ENCODE peak calls at places on chromosome 15, in four cellular contexts. I is BE2C, T is Peyer's patch, A is thoracic aorta. P is an unnamed sample.

GRCh38 chr15:74619916-74620635 is 4.4 kb downstream of the CLK3 start:
- DNase-seq in I (no peak), T (no peak), A (no peak), P (no peak)

GRCh38 chr15:100060276-100060926 is 281.4 kb downstream of the ADAMTS17 start:
- DNase-seq in I (no peak), T (no peak), A (peak), P (no peak)

GRCh38 chr15:27820232-27820631 is 278.9 kb downstream of the OCA2 start:
- DNase-seq in I (no peak), T (no peak), A (no peak), P (no peak)

GRCh38 chr15:34791701-34792100 is 3.6 kb downstream of the ACTC1 start:
- DNase-seq in I (no peak), T (no peak), A (no peak), P (no peak)

GRCh38 chr15:62254137-62254934 is 89.3 kb upstream of the C2CD4B start:
- DNase-seq in I (peak), T (peak), A (no peak), P (no peak)

GRCh38 chr15:89486726-89487050 is 9.7 kb downstream of the RHCG start:
- DNase-seq in I (peak), T (no peak), A (no peak), P (no peak)

GRCh38 chr15:101378356-101378755 is 83.3 kb upstream of the SNRPA1 start:
- DNase-seq in I (no peak), T (no peak), A (no peak), P (no peak)

GRCh38 chr15:76173317-76173834 is 113.6 kb downstream of the TMEM266 start:
- DNase-seq in I (no peak), T (no peak), A (no peak), P (no peak)

GRCh38 chr15:68312701-68313204 is 35.2 kb downstream of the FEM1B start:
- DNase-seq in I (no peak), T (peak), A (no peak), P (no peak)

GRCh38 chr15:90571063-90571541 is 41.4 kb downstream of the CRTC3 start:
- DNase-seq in I (no peak), T (no peak), A (peak), P (peak)

GRCh38 chr15:65377105-65377975 is 462 bp downstream of the IGDCC3 start:
- DNase-seq in I (peak), T (peak), A (no peak), P (no peak)

GRCh38 chr15:34984884-34985630 is 3.0 kb downstream of the ZNF770 start:
- DNase-seq in I (no peak), T (no peak), A (no peak), P (no peak)

GRCh38 chr15:84871428-84871985 is 13.0 kb upstream of the SLC28A1 start:
- DNase-seq in I (no peak), T (no peak), A (no peak), P (no peak)

GRCh38 chr15:75809986-75810750 is 33.1 kb upstream of the UBE2Q2 start:
- DNase-seq in I (peak), T (no peak), A (no peak), P (no peak)

GRCh38 chr15:68819451-68820204 is 1.1 kb downstream of the ANP32A start:
- DNase-seq in I (peak), T (peak), A (no peak), P (no peak)

GRCh38 chr15:87648278-87648677 is 608.3 kb downstream of the NTRK3 start:
- DNase-seq in I (no peak), T (no peak), A (no peak), P (no peak)

GRCh38 chr15:29822685-29823459 is 604 bp upstream of the TJP1 start:
- DNase-seq in I (peak), T (peak), A (peak), P (no peak)

GRCh38 chr15:29820802-29821160 is 1.5 kb downstream of the TJP1 start:
- DNase-seq in I (no peak), T (no peak), A (no peak), P (no peak)

GRCh38 chr15:29819979-29820801 is 2.1 kb downstream of the TJP1 start:
- DNase-seq in I (no peak), T (no peak), A (no peak), P (no peak)

GRCh38 chr15:29822100-29822684 is at the start of gene TJP1:
- DNase-seq in I (peak), T (peak), A (no peak), P (no peak)

DNA sequence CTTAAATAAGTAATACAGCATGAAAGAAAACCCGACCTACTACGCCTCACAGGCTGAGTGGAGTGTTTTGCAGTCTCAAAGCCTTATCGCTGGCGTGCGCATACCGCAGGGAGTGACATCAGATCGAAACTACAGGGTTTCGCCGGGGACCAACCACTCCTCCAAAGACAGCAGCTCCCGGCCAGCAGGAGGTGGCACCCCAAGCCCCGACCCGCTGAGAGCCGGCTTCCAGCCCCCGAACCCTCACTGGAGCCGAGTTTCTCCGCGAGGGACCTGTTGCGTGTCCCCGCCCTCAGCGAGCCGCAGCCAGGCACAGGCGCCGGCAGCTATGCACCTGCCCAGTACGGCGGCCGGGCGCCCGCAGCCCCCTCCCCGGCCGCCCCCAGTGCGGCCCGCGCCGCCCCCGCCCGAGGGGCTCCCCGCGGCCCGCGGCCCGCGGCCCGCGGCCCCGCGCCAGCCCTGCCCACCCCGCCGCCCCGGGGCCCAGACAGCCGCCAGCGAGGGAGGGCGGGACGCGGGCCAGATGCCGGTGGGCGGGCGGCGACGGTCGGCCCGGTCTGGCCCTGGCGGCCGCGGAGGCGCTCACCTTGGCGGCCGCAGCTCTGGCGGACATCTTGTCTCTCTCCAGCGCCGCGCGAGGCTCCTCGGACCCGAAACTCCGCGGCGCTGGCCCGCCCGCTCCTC is 710 bp downstream of the TJP1 start:
- DNase-seq in I (peak), T (peak), A (no peak), P (no peak)
- TF ChIP-seq CTCF in I (peak), T (peak), A (peak), P (no peak)

GRCh38 chr15:48315041-48315440 is 16.2 kb upstream of the DUT start:
- DNase-seq in I (no peak), T (no peak), A (no peak), P (no peak)
- TF ChIP-seq CTCF in I (no peak), T (no peak), A (no peak), P (no peak)

GRCh38 chr15:31341501-31342195 is 15.0 kb downstream of the KLF13 start:
- DNase-seq in I (no peak), T (peak), A (no peak), P (no peak)

GRCh38 chr15:31343831-31344230 is 17.2 kb downstream of the KLF13 start:
- DNase-seq in I (no peak), T (no peak), A (no peak), P (no peak)

GRCh38 chr15:31342381-31342780 is 15.7 kb downstream of the KLF13 start:
- DNase-seq in I (no peak), T (no peak), A (no peak), P (no peak)

GRCh38 chr15:31344266-31344665 is 17.6 kb downstream of the KLF13 start:
- DNase-seq in I (no peak), T (peak), A (no peak), P (no peak)

DNA sequence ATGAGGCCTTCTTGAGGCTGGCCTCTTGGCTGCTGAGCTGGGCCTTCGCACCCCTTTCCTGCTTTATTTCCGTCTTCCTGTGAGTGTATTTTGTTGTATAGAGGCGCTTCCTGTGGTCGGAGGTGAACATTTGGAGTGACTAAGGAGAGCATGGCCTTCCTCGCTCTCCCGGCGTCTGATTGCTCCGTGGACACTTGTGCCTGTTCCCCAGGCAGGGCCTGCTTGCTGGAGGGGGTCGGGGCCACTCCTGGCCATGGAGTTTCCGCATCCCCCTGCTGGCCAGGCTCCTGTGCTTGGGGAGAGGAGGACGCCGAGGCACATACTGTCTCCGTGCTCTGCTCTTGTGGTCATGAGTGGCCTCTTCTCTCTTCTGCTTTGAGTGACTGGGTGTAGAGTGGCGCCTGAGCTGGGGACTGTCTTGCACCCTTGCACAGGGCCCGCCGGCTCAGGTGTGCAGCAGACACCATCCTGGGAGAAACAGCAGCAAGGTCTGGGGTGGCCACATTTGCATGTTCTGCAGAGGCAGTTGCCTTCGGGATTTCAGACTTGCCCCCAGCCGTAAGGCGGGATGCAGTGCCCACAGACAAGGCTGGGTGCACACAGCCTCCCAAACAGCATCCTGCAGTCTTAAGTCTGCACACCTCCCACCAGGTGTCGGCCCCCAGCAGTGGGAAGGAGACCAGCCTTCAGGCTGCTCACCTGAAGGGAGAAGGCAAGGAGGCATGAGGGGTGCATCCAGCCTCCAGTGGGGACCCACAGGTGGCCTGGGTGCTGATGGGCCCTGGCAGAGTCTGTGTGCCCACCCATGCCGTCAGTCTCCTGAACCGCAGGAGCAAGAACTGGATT is 16.4 kb downstream of the KLF13 start:
- DNase-seq in I (no peak), T (peak), A (no peak), P (no peak)
- TF ChIP-seq CTCF in I (peak), T (no peak), A (no peak), P (no peak)

DNA sequence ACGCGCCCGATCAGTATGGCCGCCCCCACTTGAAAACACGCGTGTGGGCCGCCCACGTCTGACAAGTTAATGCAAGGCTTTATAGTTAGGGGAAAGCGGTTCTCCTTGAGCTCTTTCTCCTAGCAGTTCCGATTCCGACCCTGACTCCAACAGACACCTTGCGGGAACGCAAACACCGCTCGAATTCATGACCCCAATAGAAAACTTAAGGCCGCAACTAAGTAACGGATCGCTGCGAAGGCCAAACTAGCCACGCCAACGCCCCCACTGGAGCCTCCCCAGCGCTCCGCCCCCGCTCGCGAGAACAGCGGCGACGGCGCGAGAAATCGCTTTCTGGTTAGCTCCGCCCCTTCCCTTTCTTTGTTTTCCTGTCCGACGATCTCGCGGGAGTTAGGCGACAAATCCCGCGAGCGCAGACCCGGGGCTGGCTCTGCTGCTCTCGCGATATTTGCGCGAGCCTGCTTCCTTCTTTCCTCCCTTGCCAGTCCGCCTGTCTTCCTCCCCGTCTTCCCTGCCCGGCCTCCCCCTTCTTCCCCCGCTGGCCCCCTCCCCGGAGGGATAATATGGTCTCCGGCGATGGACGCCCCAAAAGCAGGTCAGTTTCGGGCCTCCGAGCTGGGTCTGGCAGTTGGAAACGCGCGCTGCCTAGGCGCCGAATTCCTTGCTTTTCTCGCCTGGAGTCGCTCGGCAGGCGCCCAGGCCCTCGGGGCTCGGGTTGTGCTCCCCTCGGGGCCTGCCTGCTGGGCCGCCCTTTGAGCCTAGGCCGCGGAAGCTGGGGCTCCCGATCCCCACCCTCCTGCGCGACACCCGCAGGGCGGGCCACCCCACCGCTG is at the start of gene IREB2:
- DNase-seq in I (peak), T (peak), A (peak), P (peak)
- TF ChIP-seq CTCF in I (no peak), T (no peak), A (no peak), P (no peak)

GRCh38 chr15:49225572-49226281 is 55.7 kb downstream of the GALK2 start:
- DNase-seq in I (peak), T (no peak), A (no peak), P (no peak)
- TF ChIP-seq CTCF in I (peak), T (no peak), A (no peak), P (no peak)

GRCh38 chr15:63826513-63826912 is 7.2 kb downstream of the HERC1 start:
- DNase-seq in I (no peak), T (no peak), A (no peak), P (no peak)
- TF ChIP-seq CTCF in I (peak), T (no peak), A (no peak), P (no peak)

GRCh38 chr15:31316135-31316795 is 10.4 kb upstream of the KLF13 start:
- DNase-seq in I (no peak), T (peak), A (no peak), P (no peak)

GRCh38 chr15:31320022-31320421 is 6.6 kb upstream of the KLF13 start:
- DNase-seq in I (no peak), T (no peak), A (no peak), P (no peak)

GRCh38 chr15:31318429-31318828 is 8.2 kb upstream of the KLF13 start:
- DNase-seq in I (no peak), T (peak), A (no peak), P (no peak)

GRCh38 chr15:31317033-31317979 is 9.3 kb upstream of the KLF13 start:
- DNase-seq in I (no peak), T (peak), A (no peak), P (no peak)

GRCh38 chr15:31317980-31318342 is 8.7 kb upstream of the KLF13 start:
- DNase-seq in I (no peak), T (no peak), A (no peak), P (no peak)
- TF ChIP-seq CTCF in I (no peak), T (no peak), A (no peak), P (no peak)